ENCODE peak calls at places on chromosomes 16 and 17, in ten cellular contexts. A is activated gamma-delta T cell treated with anti-CD3 and anti-CD28 coated beads, Interleukin-2, amount 50 U/mL, for 16 hours; X is MG63; C is H7; F is OCI-LY7; Y is hypothalamus; O is activated naive CD4-positive, alpha-beta T cell treated with Interleukin-2 at 50 U/mL for 16 hours; P is NCI-H460; R is fibroblast of mammary gland; L is SHP77. I is an unnamed sample.

GRCh38 chr17:37848690-37849616 is 75.3 kb upstream of the TBC1D3K start:
- DNase-seq in C (no peak), O (no peak), R (peak; percentile 77), P (peak; percentile 76), A (no peak), Y (no peak), F (no peak), X (peak; percentile 78), L (no peak), I (no peak)

GRCh38 chr17:77086433-77087010 is 54.2 kb upstream of the SEC14L1 start:
- DNase-seq in R (peak; percentile 74), F (peak; percentile 84), P (peak; percentile 79), O (peak; percentile 85), X (peak; percentile 81), Y (peak; percentile 28), C (peak; percentile 82), A (peak; percentile 78), L (peak; percentile 85), I (peak; percentile 9)

GRCh38 chr17:44205962-44206824 is 6.5 kb upstream of the ATXN7L3 start:
- DNase-seq in F (no peak), X (no peak), O (no peak), C (peak; percentile 76), R (no peak), P (no peak), A (no peak), Y (no peak), L (no peak), I (no peak)

GRCh38 chr17:41785091-41785875 is 1.2 kb downstream of the JUP start:
- DNase-seq in C (peak; percentile 89), A (no peak), L (no peak), F (peak; percentile 73), P (no peak), Y (no peak), X (no peak), O (no peak), R (no peak), I (no peak)

GRCh38 chr17:78991906-78992532 is 12.3 kb upstream of the LGALS3BP start:
- DNase-seq in O (no peak), P (no peak), A (no peak), R (no peak), L (no peak), F (no peak), X (no peak), Y (no peak), C (peak; percentile 32), I (no peak)

GRCh38 chr17:66689192-66689591 is 145.7 kb upstream of the CACNG5 start:
- DNase-seq in F (peak; percentile 31), C (no peak), O (no peak), X (no peak), A (no peak), L (no peak), Y (no peak), P (no peak), R (no peak), I (no peak)

GRCh38 chr17:28950017-28950751 is 1.1 kb downstream of the PHF12 start:
- DNase-seq in C (peak; percentile 78), R (peak; percentile 40), F (peak; percentile 63), P (no peak), X (peak; percentile 57), O (peak; percentile 59), Y (no peak), A (peak; percentile 33), L (no peak), I (no peak)

GRCh38 chr17:43146649-43147048 is 21.5 kb upstream of the BRCA1 start:
- DNase-seq in A (no peak), P (no peak), X (no peak), R (no peak), C (peak; percentile 70), L (no peak), F (no peak), Y (no peak), O (no peak), I (no peak)

GRCh38 chr16:29848420-29849297 is 14.4 kb downstream of the CDIPT start:
- DNase-seq in L (peak; percentile 67), A (peak; percentile 70), X (peak; percentile 75), C (peak; percentile 89), P (peak; percentile 62), R (peak; percentile 71), F (peak; percentile 83), Y (no peak), O (peak; percentile 80), I (no peak)

GRCh38 chr16:50853329-50853728 is 111.4 kb downstream of the CYLD start:
- DNase-seq in F (no peak), A (no peak), C (no peak), O (no peak), Y (no peak), R (no peak), X (no peak), L (no peak), P (no peak), I (no peak)

GRCh38 chr17:72706396-72706981 is 386.0 kb downstream of the SLC39A11 start:
- DNase-seq in A (no peak), F (no peak), P (peak; percentile 30), L (no peak), R (peak; percentile 50), C (no peak), O (no peak), X (no peak), Y (no peak), I (no peak)

GRCh38 chr17:72998343-72998742 is 94.1 kb downstream of the SLC39A11 start:
- DNase-seq in C (no peak), L (no peak), A (no peak), O (no peak), Y (no peak), F (no peak), X (no peak), R (no peak), P (no peak), I (no peak)

GRCh38 chr17:81576621-81577277 is 24.6 kb upstream of the FAAP100 start:
- DNase-seq in L (no peak), C (peak; percentile 56), F (no peak), O (no peak), Y (no peak), X (peak; percentile 86), A (no peak), R (peak; percentile 87), P (peak; percentile 68), I (no peak)

GRCh38 chr17:48970224-48970623 is 1.8 kb upstream of the GIP start:
- DNase-seq in P (no peak), L (no peak), A (no peak), Y (no peak), F (no peak), R (no peak), X (no peak), C (no peak), O (no peak), I (no peak)

GRCh38 chr17:59371426-59372099 is 40.1 kb downstream of the YPEL2 start:
- DNase-seq in R (peak; percentile 66), C (no peak), O (no peak), L (no peak), F (no peak), Y (no peak), A (no peak), P (no peak), X (no peak), I (no peak)

GRCh38 chr16:80725566-80726162 is 78.7 kb downstream of the CDYL2 start:
- DNase-seq in F (no peak), O (no peak), C (no peak), P (no peak), A (no peak), Y (no peak), R (peak; percentile 6), X (peak; percentile 1), L (no peak), I (no peak)

I was measured in GOT3.